ENCODE peak calls at places on chromosomes 13 and 19, in four cellular contexts. Z, W, M and K are unnamed samples. For H3K27me3, the result is how much of the 10 kb centered on the place peaks cover.

GRCh38 chr19:44003461-44004134 is 841 bp downstream of the ZNF230 start:
- DNase-seq in Z (no peak), W (no peak), M (no peak), K (no peak)

GRCh38 chr13:78608705-78609463 is 5.5 kb upstream of the POU4F1 start:
- DNase-seq in Z (peak), W (no peak), M (no peak), K (no peak)

GRCh38 chr19:31943778-31944177 is 401.6 kb upstream of the ZNF507 start:
- DNase-seq in Z (no peak), W (no peak), M (no peak), K (no peak)

GRCh38 chr13:75402787-75403186 is 79.2 kb downstream of the TBC1D4 start:
- DNase-seq in Z (no peak), W (no peak), M (no peak), K (no peak)

GRCh38 chr19:8120636-8121480 is 28.5 kb downstream of the FBN3 start:
- DNase-seq in Z (peak), W (no peak), M (no peak), K (no peak)

GRCh38 chr19:55452381-55453325 is 8.8 kb downstream of the ISOC2 start:
- DNase-seq in Z (peak), W (peak), M (no peak), K (peak)

GRCh38 chr13:47519626-47520025 is 481.4 kb downstream of the SUCLA2 start:
- DNase-seq in Z (no peak), W (no peak), M (no peak), K (no peak)

GRCh38 chr19:58575183-58576041 is 2.3 kb upstream of the MZF1 start:
- DNase-seq in Z (peak), W (peak), M (peak), K (peak)

GRCh38 chr13:27833206-27833605 is 40.9 kb downstream of the GSX1 start:
- DNase-seq in Z (no peak), W (no peak), M (no peak), K (no peak)

GRCh38 chr13:27827646-27828045 is 35.4 kb downstream of the GSX1 start:
- DNase-seq in Z (no peak), W (no peak), M (no peak), K (no peak)

GRCh38 chr13:27834095-27834494 is 41.8 kb downstream of the GSX1 start:
- DNase-seq in Z (no peak), W (no peak), M (no peak), K (no peak)

GRCh38 chr13:27826379-27827353 is 34.4 kb downstream of the GSX1 start:
- DNase-seq in Z (peak), W (peak), M (peak), K (peak)

GRCh38 chr13:27830010-27830409 is 37.7 kb downstream of the GSX1 start:
- DNase-seq in Z (peak), W (no peak), M (peak), K (no peak)
- H3K4me3 ChIP-seq in Z (no peak), W (no peak), M (no peak), K (no peak)

GRCh38 chr19:10816691-10817090 is 19.3 kb downstream of the TMED1 start:
- DNase-seq in Z (no peak), W (no peak), M (no peak), K (no peak)

GRCh38 chr19:10817291-10818038 is 18.5 kb downstream of the TMED1 start:
- DNase-seq in Z (peak), W (peak), M (no peak), K (peak)

GRCh38 chr19:10820173-10820572 is 15.8 kb downstream of the TMED1 start:
- DNase-seq in Z (no peak), W (no peak), M (no peak), K (no peak)

GRCh38 chr19:10819124-10820060 is 16.6 kb downstream of the TMED1 start:
- DNase-seq in Z (no peak), W (no peak), M (no peak), K (no peak)

GRCh38 chr19:10818306-10819123 is 17.5 kb downstream of the TMED1 start:
- DNase-seq in Z (no peak), W (no peak), M (no peak), K (no peak)
- H3K27ac ChIP-seq in Z (no peak), W (peak), M (no peak), K (peak)

GRCh38 chr19:13055213-13056051 is 47.2 kb downstream of the LYL1 start:
- DNase-seq in Z (peak), W (peak), M (no peak), K (peak)
- H3K27me3 ChIP-seq in Z (under half), W (under half), M (under half), K (under half)

GRCh38 chr19:5136060-5136855 is 167.3 kb downstream of the KDM4B start:
- DNase-seq in Z (no peak), W (no peak), M (no peak), K (no peak)

GRCh38 chr19:5137571-5138124 is 168.7 kb downstream of the KDM4B start:
- DNase-seq in Z (no peak), W (no peak), M (no peak), K (no peak)

GRCh38 chr19:5141278-5141925 is 172.5 kb downstream of the KDM4B start:
- DNase-seq in Z (no peak), W (no peak), M (peak), K (peak)

GRCh38 chr19:5137114-5137513 is 168.2 kb downstream of the KDM4B start:
- DNase-seq in Z (no peak), W (no peak), M (no peak), K (no peak)

GRCh38 chr19:5138606-5139594 is 170.0 kb downstream of the KDM4B start:
- DNase-seq in Z (no peak), W (no peak), M (no peak), K (peak)
- H3K4me3 ChIP-seq in Z (no peak), W (no peak), M (no peak), K (no peak)

DNA sequence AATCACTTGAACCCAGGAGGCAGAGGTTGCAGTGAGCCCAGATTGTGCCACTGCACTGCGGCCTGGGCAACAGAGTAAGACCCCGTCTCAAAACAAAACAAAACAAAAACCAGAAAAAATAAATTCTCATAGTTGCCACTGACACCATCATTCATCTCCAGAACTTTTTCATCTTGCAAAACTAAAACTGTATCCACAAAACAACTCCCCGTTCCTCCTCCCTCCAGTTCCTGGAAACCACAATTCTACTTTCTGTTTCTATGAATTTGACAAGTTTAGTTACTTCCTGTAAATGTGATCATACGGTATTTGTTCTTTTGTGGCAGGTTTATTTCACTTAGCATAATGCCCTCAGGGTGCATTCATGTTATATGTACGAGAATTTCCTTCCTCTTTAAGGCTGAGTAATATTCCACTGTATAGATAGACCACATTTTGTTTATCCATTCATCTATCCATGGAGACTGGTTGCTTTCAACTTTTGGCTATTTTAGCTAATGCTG is 13.2 kb upstream of the ADGRE5 start:
- DNase-seq in Z (no peak), W (no peak), M (no peak), K (no peak)
- H3K27ac ChIP-seq in Z (no peak), W (no peak), M (peak), K (no peak)

GRCh38 chr19:17949956-17950309 is 17.0 kb upstream of the KCNN1 start:
- DNase-seq in Z (no peak), W (no peak), M (no peak), K (no peak)
- H3K27me3 ChIP-seq in Z (under half), W (half or more), M (under half), K (half or more)

DNA sequence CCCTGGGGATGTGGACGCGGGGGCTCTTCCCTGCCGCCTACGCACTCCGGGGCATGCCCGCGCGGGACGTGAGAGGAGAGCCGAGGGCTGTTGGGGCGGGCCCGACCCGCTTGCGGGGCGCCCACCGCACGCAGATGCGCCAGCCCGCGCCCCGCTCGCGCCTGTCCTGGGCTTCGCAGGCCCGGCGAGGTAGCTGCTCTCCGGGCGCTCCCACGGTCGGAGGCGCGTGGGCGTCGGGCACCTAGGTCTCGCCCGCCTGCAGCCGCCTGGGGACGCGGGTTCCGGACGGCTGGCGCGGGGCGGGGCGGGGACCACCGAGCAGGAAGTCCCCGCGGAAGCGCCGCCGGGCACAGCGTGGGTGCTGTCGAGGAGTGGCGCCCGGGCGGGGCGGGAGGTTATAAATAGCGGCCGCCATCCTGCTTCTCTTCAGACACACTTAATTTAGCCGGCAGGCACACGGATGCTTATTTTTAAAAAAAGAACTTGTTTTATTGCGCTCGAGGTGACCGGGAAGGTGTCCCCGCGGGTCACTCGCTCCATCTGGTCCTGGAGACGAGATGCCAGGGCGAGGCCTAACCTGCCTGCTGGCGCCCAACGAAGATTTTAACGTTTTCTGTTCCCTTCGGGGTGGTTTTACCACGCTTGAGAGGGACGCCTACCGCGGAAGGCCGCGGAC is 561 bp upstream of the GJA3 start:
- DNase-seq in Z (no peak), W (no peak), M (no peak), K (no peak)
- H3K4me3 ChIP-seq in Z (no peak), W (peak), M (peak), K (peak)

GRCh38 chr13:66014757-66015156 is 1215.4 kb downstream of the PCDH9 start:
- DNase-seq in Z (no peak), W (no peak), M (no peak), K (no peak)
- H3K27ac ChIP-seq in Z (no peak), W (no peak), M (no peak), K (no peak)

GRCh38 chr13:28494537-28494860 is 429 bp downstream of the FLT1 start:
- DNase-seq in Z (no peak), W (no peak), M (no peak), K (no peak)

GRCh38 chr13:28493740-28494536 is 990 bp downstream of the FLT1 start:
- DNase-seq in Z (peak), W (no peak), M (no peak), K (no peak)

GRCh38 chr13:28497143-28497876 is 2.4 kb upstream of the FLT1 start:
- DNase-seq in Z (no peak), W (no peak), M (no peak), K (no peak)

GRCh38 chr13:28494861-28495585 is at the start of gene FLT1:
- DNase-seq in Z (peak), W (no peak), M (peak), K (no peak)

GRCh38 chr13:28495586-28496564 is 947 bp upstream of the FLT1 start:
- DNase-seq in Z (peak), W (no peak), M (no peak), K (no peak)
- H3K27me3 ChIP-seq in Z (under half), W (under half), M (under half), K (under half)